ENCODE peak calls at places on chromosome 17, in seven cellular contexts. I, E, J, U, R, K and N are unnamed samples.

GRCh38 chr17:7588553-7589203 is 1.2 kb downstream of the SOX15 start:
- DNase-seq in J (no peak), I (peak; percentile 61), E (no peak), R (no peak), U (no peak), K (no peak), N (no peak)

GRCh38 chr17:56781944-56782737 is 51.6 kb downstream of the C17orf67 start:
- DNase-seq in U (no peak), J (no peak), K (no peak), I (no peak), R (no peak), E (no peak), N (no peak)

GRCh38 chr17:16880843-16881230 is 91.1 kb downstream of the TNFRSF13B start:
- DNase-seq in U (no peak), E (no peak), K (no peak), J (no peak), I (no peak), R (no peak), N (no peak)

GRCh38 chr17:44071198-44071520 is 624 bp downstream of the G6PC3 start:
- DNase-seq in U (no peak), I (no peak), J (peak; percentile 90), E (no peak), K (no peak), R (no peak), N (no peak)

GRCh38 chr17:82418001-82418986 is at the start of the genes HEXD and OGFOD3:
- DNase-seq in I (peak; percentile 94), K (peak; percentile 83), R (peak; percentile 78), U (peak; percentile 67), J (peak; percentile 82), E (peak; percentile 79), N (peak; percentile 40)

GRCh38 chr17:67248291-67248690 is 3.3 kb upstream of the HELZ start:
- DNase-seq in I (no peak), U (no peak), K (no peak), E (no peak), R (no peak), J (no peak), N (no peak)

GRCh38 chr17:80885922-80886582 is 105.6 kb upstream of the CHMP6 start:
- DNase-seq in J (no peak), K (no peak), U (no peak), I (peak; percentile 43), E (no peak), R (no peak), N (no peak)

GRCh38 chr17:77851921-77852320 is 106.6 kb upstream of the TNRC6C start:
- DNase-seq in K (no peak), E (no peak), J (no peak), I (no peak), U (no peak), R (no peak), N (no peak)

GRCh38 chr17:68910256-68910705 is 44.9 kb downstream of the ABCA8 start:
- DNase-seq in U (no peak), J (no peak), I (peak; percentile 39), R (no peak), E (no peak), K (no peak), N (no peak)

GRCh38 chr17:81337449-81337848 is 42.3 kb upstream of the SLC38A10 start:
- DNase-seq in R (peak; percentile 65), U (no peak), K (no peak), E (no peak), I (peak; percentile 73), J (no peak), N (no peak)

GRCh38 chr17:56165017-56165720 is 11.9 kb downstream of the ANKFN1 start:
- DNase-seq in U (no peak), J (no peak), E (no peak), I (no peak), K (no peak), R (no peak), N (no peak)

GRCh38 chr17:82696916-82697807 is 1.3 kb downstream of the RAB40B start:
- DNase-seq in E (peak; percentile 6), I (peak; percentile 72), J (peak; percentile 51), K (no peak), U (no peak), R (peak; percentile 38), N (no peak)

GRCh38 chr17:65074778-65075250 is 18.3 kb upstream of the GNA13 start:
- DNase-seq in U (no peak), I (peak; percentile 81), R (no peak), E (no peak), J (no peak), K (peak; percentile 77), N (no peak)

GRCh38 chr17:44004761-44005526 is 522 bp downstream of the NAGS start:
- DNase-seq in I (peak; percentile 82), E (no peak), J (peak; percentile 41), U (no peak), R (peak; percentile 44), K (no peak), N (no peak)

GRCh38 chr17:75315541-75316243 is 26.5 kb upstream of the SLC25A19 start:
- DNase-seq in E (no peak), R (no peak), U (no peak), J (peak; percentile 68), K (no peak), I (no peak), N (no peak)

GRCh38 chr17:27976331-27976730 is 66.1 kb upstream of the NLK start:
- DNase-seq in J (no peak), K (no peak), U (no peak), E (no peak), I (no peak), R (no peak), N (peak; percentile 18)

GRCh38 chr17:6683081-6683684 is 30.0 kb downstream of the SLC13A5 start:
- DNase-seq in J (no peak), E (no peak), I (peak; percentile 29), K (no peak), U (no peak), R (no peak), N (no peak)